ENCODE peak calls at places on chromosome X, in eight cellular contexts. P, D, I, Z, A, X, R and S are unnamed samples.

GRCh38 chrX:43474321-43474720 is 181.8 kb upstream of the MAOA start:
- DNase-seq in P (no peak), D (no peak), I (no peak), Z (no peak), A (no peak), X (no peak), R (no peak), S (no peak)

GRCh38 chrX:111168314-111168713 is 72.3 kb downstream of the PAK3 start:
- DNase-seq in P (no peak), D (no peak), I (no peak), Z (no peak), A (peak; percentile 13), X (no peak), R (peak; percentile 28), S (peak; percentile 1)

GRCh38 chrX:121931567-121931966 is 884.2 kb downstream of the GLUD2 start:
- DNase-seq in P (no peak), D (no peak), I (no peak), Z (no peak), A (peak; percentile 23), X (no peak), R (no peak), S (no peak)

GRCh38 chrX:150690126-150690525 is 3.1 kb upstream of the MTMR1 start:
- DNase-seq in P (no peak), D (no peak), I (no peak), Z (no peak), A (peak; percentile 92), X (no peak), R (no peak), S (no peak)

GRCh38 chrX:139890991-139891700 is 41.7 kb downstream of the ATP11C start:
- DNase-seq in P (no peak), D (no peak), I (no peak), Z (no peak), A (peak; percentile 68), X (no peak), R (no peak), S (no peak)

GRCh38 chrX:102085706-102086105 is 39.8 kb upstream of the TCEAL2 start:
- DNase-seq in P (no peak), D (no peak), I (no peak), Z (no peak), A (peak; percentile 0), X (no peak), R (no peak), S (no peak)

GRCh38 chrX:123263246-123263757 is 79.2 kb downstream of the GRIA3 start:
- DNase-seq in P (no peak), D (no peak), I (no peak), Z (no peak), A (no peak), X (no peak), R (no peak), S (no peak)

GRCh38 chrX:45515262-45516215 is 314.9 kb upstream of the DIPK2B start:
- DNase-seq in P (peak; percentile 10), D (peak; percentile 56), I (peak; percentile 21), Z (no peak), A (peak; percentile 95), X (no peak), R (no peak), S (peak; percentile 12)

GRCh38 chrX:46386511-46386910 is 158.7 kb downstream of the ZNF674 start:
- DNase-seq in P (no peak), D (no peak), I (no peak), Z (no peak), A (no peak), X (no peak), R (no peak), S (no peak)

GRCh38 chrX:10769696-10770619 is 149.6 kb upstream of the MID1 start:
- DNase-seq in P (no peak), D (no peak), I (no peak), Z (no peak), A (peak; percentile 55), X (no peak), R (peak; percentile 42), S (no peak)

GRCh38 chrX:125507119-125507518 is 187.4 kb downstream of the TEX13C start:
- DNase-seq in P (no peak), D (no peak), I (no peak), Z (no peak), A (peak; percentile 1), X (no peak), R (no peak), S (no peak)